ENCODE peak calls at places on chromosomes 4 and X, in four cellular contexts. E is mesendoderm, K is H9, M is neuronal stem cell. B is an unnamed sample.
A peak's percentile ranks its signal among the peaks of the same experiment; 100 is the strongest.

GRCh38 chr4:177222776-177223175 is 86.9 kb upstream of the NEIL3 start:
- DNase-seq in E (no peak), K (no peak), M (no peak), B (no peak)

GRCh38 chrX:19990225-19990518 is 689 bp downstream of the BCLAF3 start:
- DNase-seq in E (no peak), K (no peak), M (no peak), B (peak; percentile 5)

GRCh38 chrX:63918611-63919010 is 133.6 kb upstream of the ARHGEF9 start:
- DNase-seq in E (peak; percentile 65), K (no peak), M (no peak), B (no peak)

GRCh38 chr4:117700111-117700892 is 334.0 kb upstream of the NDST3 start:
- DNase-seq in E (peak; percentile 91), K (no peak), M (peak; percentile 3), B (peak; percentile 3)

GRCh38 chr4:76562851-76563803 is 128.1 kb downstream of the SHROOM3 start:
- DNase-seq in E (no peak), K (no peak), M (no peak), B (no peak)

GRCh38 chrX:152926279-152926678 is 28.4 kb downstream of the ZNF185 start:
- DNase-seq in E (peak; percentile 86), K (peak; percentile 76), M (peak; percentile 38), B (peak; percentile 74)

GRCh38 chr4:108738307-108738706 is 24.5 kb downstream of the ETNPPL start:
- DNase-seq in E (no peak), K (no peak), M (no peak), B (peak; percentile 21)

GRCh38 chrX:104376937-104377336 is 122.2 kb upstream of the ESX1 start:
- DNase-seq in E (no peak), K (no peak), M (no peak), B (no peak)

GRCh38 chrX:154516655-154517100 is 646 bp upstream of the FAM3A start:
- DNase-seq in E (peak; percentile 65), K (peak; percentile 59), M (no peak), B (peak; percentile 90)

GRCh38 chrX:18151661-18152060 is 69.0 kb downstream of the BEND2 start:
- DNase-seq in E (no peak), K (no peak), M (no peak), B (no peak)

GRCh38 chrX:74613350-74614192 is 853 bp downstream of the RLIM start:
- DNase-seq in E (peak; percentile 52), K (no peak), M (no peak), B (peak; percentile 33)

DNA sequence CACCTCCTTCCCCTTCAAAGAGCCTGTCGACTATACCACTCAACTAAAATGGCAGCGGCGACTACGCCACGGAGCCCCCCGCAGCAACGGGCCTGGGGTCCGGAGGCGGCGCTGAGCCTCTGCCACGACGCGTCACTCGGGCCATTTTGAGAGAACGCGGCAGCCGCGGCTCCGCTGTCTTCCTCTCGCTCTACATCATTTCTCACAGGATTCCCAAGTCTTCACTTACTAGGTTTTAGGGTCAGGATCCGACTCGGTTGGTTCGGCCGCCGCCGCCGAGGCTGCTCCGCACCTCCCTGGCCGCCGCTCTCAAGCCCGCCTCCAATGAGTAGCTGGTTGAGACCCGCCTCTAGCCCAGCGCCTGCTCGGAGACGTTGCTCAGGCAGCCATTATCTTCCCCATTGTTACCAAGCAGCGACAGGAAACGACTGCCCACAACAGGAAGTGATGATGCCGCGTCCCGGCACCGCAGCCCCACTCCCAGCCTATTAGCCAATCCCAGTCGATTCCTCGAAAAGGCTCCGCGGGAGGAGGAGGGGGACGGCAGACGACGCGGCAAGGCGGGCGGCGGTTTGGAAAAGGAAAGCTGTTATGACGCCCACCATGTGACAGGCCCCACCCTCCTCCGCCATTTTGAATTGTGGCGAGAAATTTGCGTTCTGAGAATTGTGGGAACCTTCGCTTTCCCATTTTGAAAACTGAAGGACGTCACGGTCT is at the start of gene RLIM:
- DNase-seq in E (peak; percentile 97), K (peak; percentile 94), M (peak; percentile 82), B (peak; percentile 96)
- H2BK120ac ChIP-seq in E (no peak within 1 kb of the TSS), K (peak within 1 kb of the TSS; percentile 98), M (no peak within 1 kb of the TSS), B (peak within 1 kb of the TSS; percentile 61)

DNA sequence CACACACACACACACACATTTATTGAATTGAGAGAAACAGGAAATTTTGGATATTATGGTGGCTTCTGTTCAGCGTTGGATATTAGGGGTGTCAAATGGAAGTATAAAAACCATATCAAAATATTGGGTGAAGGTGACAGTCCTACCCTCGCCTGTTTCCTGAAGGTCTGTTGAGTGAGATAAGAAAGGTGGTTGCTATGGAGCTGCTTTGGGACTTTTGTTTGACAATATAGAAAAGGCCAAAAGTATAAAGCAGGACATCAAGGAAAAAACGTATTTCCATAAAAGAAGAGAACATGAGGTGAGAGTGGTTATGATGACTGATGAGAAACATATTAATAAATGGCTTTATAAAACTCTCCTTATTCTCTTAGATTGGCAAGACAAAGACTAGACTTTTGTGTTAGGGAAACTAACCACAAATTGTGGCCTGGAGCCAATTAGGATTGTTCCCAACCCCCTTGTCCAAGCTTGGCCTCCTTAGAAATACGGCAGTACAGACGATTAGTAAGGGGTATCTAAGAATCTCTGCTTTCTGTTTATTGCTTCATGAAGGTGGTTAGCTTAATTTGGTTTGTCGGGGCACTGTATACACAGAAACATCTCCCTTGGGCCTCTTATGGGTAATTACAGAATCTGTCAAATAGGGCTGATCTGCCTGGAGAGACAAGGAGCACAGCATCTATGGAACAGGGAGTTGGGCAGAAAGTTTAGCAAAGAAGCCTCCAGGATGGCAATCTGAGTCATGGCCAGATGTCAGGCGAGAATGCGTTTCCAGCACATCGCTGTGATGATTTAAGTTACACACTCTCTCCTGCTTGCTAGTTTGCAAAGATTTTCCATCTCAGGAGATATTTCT is 198.0 kb downstream of the CBR4 start:
- DNase-seq in E (no peak), K (no peak), M (no peak), B (peak; percentile 87)
- H2BK120ac ChIP-seq in E (peak overlapping the region; percentile 49), K (no peak overlapping the region), M (no peak overlapping the region), B (peak overlapping the region; percentile 49)

GRCh38 chrX:23825675-23826074 is 42.7 kb downstream of the SAT1 start:
- DNase-seq in E (no peak), K (no peak), M (no peak), B (no peak)

GRCh38 chrX:23826216-23826615 is 43.2 kb downstream of the SAT1 start:
- DNase-seq in E (no peak), K (no peak), M (no peak), B (no peak)

GRCh38 chrX:23828894-23829293 is 45.9 kb downstream of the SAT1 start:
- DNase-seq in E (no peak), K (no peak), M (no peak), B (no peak)

GRCh38 chrX:23822397-23822796 is 39.4 kb downstream of the SAT1 start:
- DNase-seq in E (no peak), K (no peak), M (no peak), B (peak; percentile 41)

DNA sequence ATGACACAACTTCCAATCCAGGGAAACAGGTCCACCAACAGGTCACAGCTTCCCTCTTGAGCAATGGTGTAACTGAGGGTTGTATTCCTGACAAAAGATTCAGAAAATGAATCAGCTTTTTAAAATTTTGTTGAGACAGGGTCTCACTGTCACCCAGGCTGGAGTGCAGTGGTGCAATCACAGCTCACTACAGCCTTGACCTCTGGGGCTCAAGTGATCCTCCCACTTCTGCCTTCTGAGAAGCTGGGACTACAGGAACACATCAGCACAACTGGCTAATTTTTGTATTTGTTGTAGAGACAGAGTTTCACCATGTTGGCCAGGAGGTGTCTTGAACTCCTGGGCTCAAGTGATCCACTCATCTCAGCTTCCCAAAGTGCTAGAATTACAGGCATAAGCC is 43.7 kb downstream of the SAT1 start:
- DNase-seq in E (no peak), K (no peak), M (no peak), B (no peak)
- H2BK120ac ChIP-seq in E (no peak overlapping the region), K (no peak overlapping the region), M (no peak overlapping the region), B (no peak overlapping the region)

GRCh38 chr4:10095296-10095991 is 21.2 kb downstream of the WDR1 start:
- DNase-seq in E (no peak), K (no peak), M (no peak), B (peak; percentile 37)

GRCh38 chr4:10094841-10095240 is 21.8 kb downstream of the WDR1 start:
- DNase-seq in E (no peak), K (no peak), M (no peak), B (no peak)

GRCh38 chr4:10096976-10097330 is 19.6 kb downstream of the WDR1 start:
- DNase-seq in E (no peak), K (no peak), M (no peak), B (no peak)

GRCh38 chr4:10097906-10098769 is 18.5 kb downstream of the WDR1 start:
- DNase-seq in E (no peak), K (no peak), M (no peak), B (no peak)

GRCh38 chr4:10096201-10096975 is 20.2 kb downstream of the WDR1 start:
- DNase-seq in E (no peak), K (no peak), M (no peak), B (peak; percentile 95)
- H2BK120ac ChIP-seq in E (no peak overlapping the region), K (no peak overlapping the region), M (no peak overlapping the region), B (peak overlapping the region; percentile 23)

GRCh38 chr4:118992149-118992548 is 103.5 kb downstream of the SYNPO2 start:
- DNase-seq in E (no peak), K (no peak), M (no peak), B (no peak)
- H2BK120ac ChIP-seq in E (no peak overlapping the region), K (no peak overlapping the region), M (no peak overlapping the region), B (no peak overlapping the region)

GRCh38 chrX:10938371-10938982 is 172.7 kb upstream of the HCCS start:
- DNase-seq in E (no peak), K (no peak), M (no peak), B (peak; percentile 12)

DNA sequence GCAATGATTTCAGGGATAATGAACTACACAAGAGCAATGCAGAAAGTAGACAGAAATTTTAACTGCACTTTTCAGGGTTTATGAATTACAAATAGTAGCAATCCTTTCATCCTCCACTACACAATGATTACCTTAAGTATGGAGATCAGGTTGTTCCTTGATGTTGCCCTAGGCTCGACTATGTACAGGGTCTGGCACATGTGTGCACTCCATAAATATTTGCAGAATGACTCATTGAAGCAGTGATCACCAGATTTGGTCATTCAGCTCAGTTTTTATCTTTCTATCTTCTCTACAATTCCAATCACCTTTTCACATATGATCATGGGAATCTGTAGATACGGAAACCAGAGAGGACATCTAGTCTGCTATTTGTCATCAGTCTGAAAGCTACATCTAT is 171.7 kb upstream of the HCCS start:
- DNase-seq in E (no peak), K (no peak), M (no peak), B (no peak)
- H2BK120ac ChIP-seq in E (no peak overlapping the region), K (no peak overlapping the region), M (no peak overlapping the region), B (no peak overlapping the region)

GRCh38 chr4:113979973-113980615 is 647 bp upstream of the ARSJ start:
- DNase-seq in E (peak; percentile 81), K (no peak), M (no peak), B (peak; percentile 63)

GRCh38 chr4:113978561-113979156 is 788 bp downstream of the ARSJ start:
- DNase-seq in E (peak; percentile 55), K (peak; percentile 56), M (no peak), B (no peak)

GRCh38 chr4:113981591-113981990 is 2.1 kb upstream of the ARSJ start:
- DNase-seq in E (no peak), K (no peak), M (no peak), B (no peak)

GRCh38 chr4:113979157-113979972 is at the start of gene ARSJ:
- DNase-seq in E (peak; percentile 89), K (peak; percentile 69), M (peak; percentile 63), B (peak; percentile 92)

GRCh38 chr4:113982181-113982580 is 2.7 kb upstream of the ARSJ start:
- DNase-seq in E (no peak), K (no peak), M (no peak), B (no peak)
- H2BK120ac ChIP-seq in E (no peak overlapping the region), K (no peak overlapping the region), M (no peak overlapping the region), B (no peak overlapping the region)